ENCODE peak calls at places on chromosomes 13 and 19, in eight cellular contexts. S is mucosa of descending colon, B is lower leg skin, G is OCI-LY7, I is cardiac fibroblast, L is AG04449, X is WTC11, V is GM23338. M is an unnamed sample.

GRCh38 chr19:43316591-43317319 is 36.7 kb upstream of the CD177 start:
- DNase-seq in L (no peak), B (no peak), V (peak), S (no peak), G (no peak), I (no peak), X (peak), M (peak)

GRCh38 chr19:18588611-18589379 is at the start of gene REX1BD:
- DNase-seq in V (peak), L (no peak), B (peak), X (peak), S (peak), G (peak), I (peak), M (peak)

GRCh38 chr19:44587863-44588752 is 25.3 kb upstream of the IGSF23 start:
- DNase-seq in S (no peak), G (no peak), X (no peak), B (no peak), V (no peak), L (peak), I (peak), M (peak)

GRCh38 chr13:62702502-62702901 is 1286.9 kb upstream of the PCDH20 start:
- DNase-seq in S (no peak), V (no peak), B (no peak), L (no peak), I (no peak), G (no peak), X (no peak), M (no peak)

GRCh38 chr19:35045667-35046300 is 4.3 kb downstream of the HPN start:
- DNase-seq in G (peak), L (no peak), B (no peak), I (peak), S (peak), X (peak), V (peak), M (no peak)

GRCh38 chr19:43527860-43528622 is 1.0 kb upstream of the ETHE1 start:
- DNase-seq in B (no peak), L (no peak), G (no peak), X (no peak), S (no peak), I (no peak), V (no peak), M (no peak)

GRCh38 chr19:12513531-12514061 is 29.0 kb upstream of the ZNF709 start:
- DNase-seq in B (no peak), G (no peak), V (peak), I (no peak), X (peak), S (peak), L (no peak), M (no peak)

GRCh38 chr19:40542197-40542859 is 34.3 kb upstream of the SHKBP1 start:
- DNase-seq in L (no peak), G (no peak), I (peak), X (no peak), V (no peak), S (peak), B (no peak), M (no peak)

GRCh38 chr13:31538067-31539042 is 201.0 kb upstream of the RXFP2 start:
- DNase-seq in B (no peak), I (peak), L (no peak), S (no peak), V (peak), X (no peak), G (no peak), M (peak)

GRCh38 chr13:105365831-105366230 is 1169.6 kb downstream of the EFNB2 start:
- DNase-seq in V (no peak), X (no peak), S (no peak), I (no peak), B (no peak), L (no peak), G (no peak), M (no peak)

GRCh38 chr13:71661921-71662320 is 205.1 kb downstream of the DACH1 start:
- DNase-seq in G (no peak), L (no peak), S (no peak), B (no peak), X (no peak), V (no peak), I (peak), M (no peak)

GRCh38 chr13:110771194-110771593 is 57.7 kb downstream of the ING1 start:
- DNase-seq in V (no peak), L (no peak), X (no peak), G (no peak), B (no peak), I (peak), S (no peak), M (peak)

GRCh38 chr19:52200044-52200443 is 10.2 kb downstream of the PPP2R1A start:
- DNase-seq in B (peak), L (peak), X (no peak), I (peak), V (no peak), S (no peak), G (no peak), M (no peak)

GRCh38 chr19:35048911-35049411 is 7.4 kb downstream of the HPN start:
- DNase-seq in G (no peak), S (peak), X (no peak), B (no peak), I (no peak), L (no peak), V (no peak), M (no peak)

GRCh38 chr13:45564108-45564507 is 51.4 kb downstream of the ERICH6B start:
- DNase-seq in V (no peak), L (peak), S (no peak), B (no peak), X (no peak), G (no peak), I (peak), M (no peak)

GRCh38 chr13:33611016-33611805 is 206.7 kb upstream of the RFC3 start:
- DNase-seq in S (no peak), B (no peak), I (peak), V (peak), X (no peak), G (no peak), L (no peak), M (no peak)

GRCh38 chr13:27171830-27172494 is 351 bp upstream of the USP12 start:
- DNase-seq in V (peak), I (peak), X (peak), B (peak), S (peak), G (peak), L (no peak), M (peak)
- TF ChIP-seq CTCF in V (no peak), I (no peak), X (no peak), B (no peak), S (no peak), G (peak), L (peak), M (no peak)

GRCh38 chr19:41784337-41785239 is 11.8 kb upstream of the CEACAM3 start:
- DNase-seq in X (no peak), B (no peak), I (no peak), S (no peak), G (no peak), V (no peak), L (no peak), M (no peak)

DNA sequence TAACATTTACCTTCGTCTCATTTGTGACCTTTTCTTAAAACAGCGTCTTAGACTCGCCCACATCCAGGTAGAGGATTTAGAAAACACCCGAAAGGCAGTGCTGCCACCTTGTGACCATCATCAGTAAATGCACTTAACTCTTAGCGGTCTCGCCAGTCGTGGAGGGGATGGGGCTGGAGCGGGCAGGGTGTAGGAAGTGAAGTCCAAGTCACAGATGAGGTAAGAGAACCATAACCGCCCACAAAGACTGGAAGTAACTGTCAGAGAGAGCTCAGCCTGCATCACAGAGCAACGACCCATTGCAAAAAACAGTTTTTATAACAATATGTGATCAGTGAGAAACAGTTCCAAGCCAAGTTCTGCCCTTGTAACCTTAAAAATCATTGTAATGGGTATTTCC is 10.7 kb upstream of the CEACAM3 start:
- DNase-seq in L (no peak), I (peak), G (peak), X (peak), B (peak), S (peak), V (peak), M (peak)
- TF ChIP-seq CTCF in L (peak), I (peak), G (peak), X (peak), B (no peak), S (peak), V (peak), M (peak)

GRCh38 chr19:1222394-1222793 is 15.4 kb downstream of the CBARP start:
- DNase-seq in L (no peak), X (no peak), I (no peak), G (no peak), S (no peak), V (no peak), B (no peak), M (no peak)

GRCh38 chr19:1224047-1224825 is 13.6 kb downstream of the CBARP start:
- DNase-seq in B (no peak), I (no peak), V (no peak), G (no peak), L (no peak), X (no peak), S (no peak), M (no peak)

GRCh38 chr19:1224847-1225246 is 13.0 kb downstream of the CBARP start:
- DNase-seq in I (no peak), L (no peak), X (no peak), S (no peak), B (no peak), V (no peak), G (no peak), M (no peak)

GRCh38 chr19:1221904-1222255 is 15.9 kb downstream of the CBARP start:
- DNase-seq in V (no peak), X (no peak), L (no peak), G (no peak), I (no peak), S (no peak), B (no peak), M (no peak)

DNA sequence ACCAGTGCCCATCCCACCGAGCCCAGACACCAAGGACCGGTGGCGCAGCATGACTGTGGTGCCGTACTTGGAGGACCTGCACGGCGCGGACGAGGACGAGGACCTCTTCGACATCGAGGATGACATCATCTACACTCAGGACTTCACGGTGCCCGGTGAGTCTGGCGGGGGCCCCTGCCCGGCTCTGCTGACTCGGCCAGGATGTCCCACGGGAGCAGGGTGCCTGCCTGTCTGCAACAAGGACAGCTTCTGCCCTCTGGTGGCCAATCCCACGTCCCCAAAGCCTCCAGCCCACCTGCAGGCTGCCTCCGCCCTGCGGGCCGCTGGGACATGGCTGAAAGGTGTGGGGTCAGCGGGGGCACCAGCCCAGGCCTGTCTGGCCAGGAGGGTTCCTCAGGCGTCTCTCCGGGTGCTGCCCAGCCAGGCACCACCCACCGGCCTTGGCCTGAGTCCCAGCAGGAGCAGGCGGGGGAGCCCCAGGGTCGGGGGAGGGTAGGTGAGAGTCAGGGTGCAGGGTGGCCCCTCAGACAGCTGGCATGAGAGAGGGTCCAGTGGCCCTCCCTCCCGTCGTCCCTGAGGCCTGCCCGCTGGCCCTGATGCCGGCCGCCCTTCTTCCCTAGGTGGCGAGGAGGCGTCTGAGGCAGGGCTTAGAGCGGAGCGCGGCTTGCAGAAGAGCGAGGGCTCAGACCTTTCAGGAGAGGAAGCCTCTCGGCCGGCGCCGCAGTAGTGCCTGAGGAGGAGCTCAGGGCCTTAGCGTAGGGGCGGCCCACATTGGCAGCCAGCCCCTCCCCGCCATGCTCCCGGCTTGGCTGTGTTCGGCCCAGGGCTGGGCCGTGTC is 14.6 kb downstream of the CBARP start:
- DNase-seq in V (peak), X (peak), B (no peak), G (peak), L (no peak), S (no peak), I (peak), M (peak)
- TF ChIP-seq CTCF in V (peak), X (no peak), B (no peak), G (peak), L (peak), S (no peak), I (peak), M (no peak)

GRCh38 chr19:6769006-6769637 is 1.9 kb upstream of the SH2D3A start:
- DNase-seq in B (no peak), S (peak), X (peak), V (peak), I (peak), G (peak), L (no peak), M (no peak)
- TF ChIP-seq CTCF in B (no peak), S (no peak), X (peak), V (peak), I (peak), G (peak), L (no peak), M (no peak)

GRCh38 chr19:3970313-3970807 is 539 bp downstream of the DAPK3 start:
- DNase-seq in L (no peak), I (no peak), X (no peak), B (peak), V (no peak), S (no peak), G (no peak), M (no peak)

GRCh38 chr19:3968556-3969434 is 2.1 kb downstream of the DAPK3 start:
- DNase-seq in S (peak), I (peak), G (no peak), X (peak), B (peak), V (peak), L (peak), M (peak)

GRCh38 chr19:3966051-3967017 is 4.6 kb downstream of the DAPK3 start:
- DNase-seq in V (no peak), S (peak), B (no peak), L (no peak), G (no peak), X (no peak), I (no peak), M (no peak)

GRCh38 chr19:3970808-3971598 is at the start of gene DAPK3:
- DNase-seq in S (peak), V (peak), X (peak), B (peak), I (peak), G (peak), L (peak), M (peak)

DNA sequence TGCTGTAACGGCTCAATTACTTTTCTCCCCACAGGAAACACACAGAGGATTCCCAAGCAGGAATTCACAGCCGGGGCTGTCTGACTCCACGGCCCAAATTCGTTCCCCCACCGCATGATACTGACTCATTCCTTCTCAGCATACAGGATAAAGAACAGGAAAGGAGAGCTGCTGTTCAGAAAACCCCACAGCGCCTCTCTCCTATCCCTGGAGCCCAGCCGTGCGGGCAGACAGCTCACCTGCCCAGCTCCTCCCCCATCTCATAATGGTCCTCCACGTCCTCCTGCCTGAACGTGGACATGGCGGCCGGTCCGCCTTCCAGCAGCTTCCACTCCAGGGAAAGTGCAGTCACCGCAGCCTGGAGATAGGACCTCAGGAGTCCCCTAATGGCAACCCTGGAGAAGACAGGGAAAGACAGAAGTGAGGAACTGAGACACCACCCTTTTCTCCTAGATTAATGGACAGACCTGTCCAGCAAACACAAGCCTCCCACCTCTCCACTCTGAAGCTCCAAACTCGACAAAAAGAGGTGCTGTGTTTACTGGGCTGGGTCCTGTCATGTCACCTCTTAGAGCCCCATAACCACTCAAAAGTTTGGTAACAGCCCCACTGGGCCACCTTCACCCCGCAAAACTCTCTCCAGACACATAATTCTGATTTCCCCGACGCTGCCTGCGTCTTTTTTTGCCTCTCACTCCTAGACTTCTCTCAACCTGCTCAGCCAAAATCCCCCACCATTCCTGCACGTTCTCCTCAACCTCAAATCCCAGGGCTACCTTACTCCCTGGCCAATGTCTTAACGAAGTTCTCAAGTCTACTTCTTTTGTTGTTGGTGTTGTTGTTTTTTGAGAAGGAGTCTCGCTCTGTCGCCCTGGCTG is 1.2 kb downstream of the DAPK3 start:
- DNase-seq in B (peak), V (peak), I (peak), L (peak), X (peak), S (no peak), G (no peak), M (peak)
- TF ChIP-seq CTCF in B (no peak), V (no peak), I (peak), L (peak), X (no peak), S (no peak), G (peak), M (no peak)

GRCh38 chr19:10380311-10381102 is at the start of gene TYK2:
- DNase-seq in S (peak), G (peak), V (peak), I (peak), B (peak), X (peak), L (peak), M (peak)
- TF ChIP-seq CTCF in S (no peak), G (peak), V (no peak), I (no peak), B (no peak), X (no peak), L (no peak), M (no peak)

DNA sequence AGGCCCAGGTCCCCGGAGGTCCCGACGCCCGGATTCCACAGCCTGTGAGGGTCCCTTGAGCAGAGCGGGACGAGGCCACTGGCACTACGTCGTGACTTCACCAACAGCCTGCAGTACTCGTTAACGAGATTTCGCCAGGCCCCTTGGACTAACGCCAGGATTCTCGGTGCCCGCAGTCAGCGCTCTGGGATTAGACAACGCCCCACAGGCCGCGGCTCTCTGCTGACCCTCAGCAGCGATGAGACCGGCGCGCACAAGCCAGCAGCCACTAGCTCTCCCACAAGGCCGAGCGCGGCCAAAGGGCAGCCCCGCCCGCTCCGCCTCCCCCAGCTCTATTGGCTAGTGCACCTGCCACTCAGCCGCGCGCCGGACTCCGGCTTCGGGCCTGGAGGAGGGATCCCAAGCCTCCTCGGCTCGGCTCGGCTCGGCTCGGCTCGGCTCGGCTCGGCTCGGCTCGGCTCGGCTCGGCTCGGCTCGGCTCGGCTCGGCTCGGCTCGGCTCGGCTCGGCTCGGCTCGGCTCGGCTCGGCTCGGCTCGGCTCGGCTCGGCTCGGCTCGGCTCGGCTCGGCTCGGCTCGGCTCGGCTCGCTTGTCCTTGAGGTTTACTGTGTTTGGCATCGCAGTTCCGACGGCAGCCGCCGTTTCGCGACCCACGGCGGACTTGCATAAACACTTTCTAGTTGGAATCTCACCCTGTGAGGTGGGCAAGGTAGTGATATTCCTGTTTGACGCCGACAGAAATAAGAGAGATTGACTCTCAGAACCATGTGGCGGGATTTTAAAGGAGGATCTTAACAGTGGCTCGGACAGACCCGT is 231.7 kb upstream of the SERP2 start:
- DNase-seq in X (peak), B (peak), V (peak), S (peak), G (peak), I (peak), L (peak), M (peak)
- TF ChIP-seq CTCF in X (no peak), B (no peak), V (no peak), S (no peak), G (no peak), I (no peak), L (no peak), M (no peak)

DNA sequence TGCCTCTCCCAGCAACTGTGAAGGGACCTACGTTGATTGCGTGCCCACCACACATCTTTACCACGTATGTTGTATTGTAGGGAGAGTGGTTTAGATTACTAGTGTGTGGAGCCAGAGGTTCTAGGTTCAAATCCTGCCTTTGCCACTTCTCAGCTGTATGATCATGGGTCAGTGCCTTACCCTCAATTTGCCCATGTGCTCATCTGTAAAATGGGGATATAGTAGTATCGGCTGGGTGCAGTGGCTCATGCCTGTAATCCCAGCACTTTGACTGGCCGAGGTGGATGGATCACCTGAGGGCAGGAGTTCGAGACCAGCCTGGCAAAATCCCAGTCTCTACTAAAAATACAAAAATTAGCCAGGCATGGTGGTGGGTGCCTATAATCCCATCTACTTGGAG is 578 bp upstream of the LGALS4 start:
- DNase-seq in L (no peak), B (no peak), V (no peak), G (no peak), S (no peak), X (no peak), I (no peak), M (no peak)
- TF ChIP-seq CTCF in L (no peak), B (no peak), V (no peak), G (no peak), S (no peak), X (no peak), I (no peak), M (no peak)

GRCh38 chr19:484494-484893 is 11.8 kb upstream of the MADCAM1 start:
- DNase-seq in S (no peak), X (no peak), V (no peak), I (no peak), B (no peak), G (no peak), L (no peak), M (no peak)

GRCh38 chr19:485122-485521 is 11.2 kb upstream of the MADCAM1 start:
- DNase-seq in I (no peak), X (no peak), G (no peak), B (no peak), L (no peak), S (no peak), V (no peak), M (no peak)

GRCh38 chr19:480016-480855 is 16.1 kb upstream of the MADCAM1 start:
- DNase-seq in I (peak), X (peak), L (no peak), S (no peak), G (no peak), B (peak), V (peak), M (peak)

GRCh38 chr19:483332-484072 is 12.8 kb upstream of the MADCAM1 start:
- DNase-seq in S (peak), I (no peak), B (no peak), V (no peak), L (no peak), X (no peak), G (no peak), M (no peak)

GRCh38 chr19:482186-483041 is 13.9 kb upstream of the MADCAM1 start:
- DNase-seq in I (no peak), G (no peak), S (peak), V (no peak), L (no peak), X (no peak), B (no peak), M (no peak)
- TF ChIP-seq CTCF in I (peak), G (no peak), S (no peak), V (peak), L (no peak), X (no peak), B (no peak), M (no peak)